ENCODE peak calls at places on chromosomes 11 and 22, in nine cellular contexts. X is right lobe of liver; G is GM23248; Z is astrocyte of the spinal cord; R is breast epithelium; V is HCT116; U is body of pancreas; K is CD8-positive, alpha-beta memory T cell; W is AG10803. P is an unnamed sample.

GRCh38 chr22:19995611-19996339 is 20.8 kb downstream of the ARVCF start:
- DNase-seq in R (peak; percentile 59), K (no peak), G (no peak), X (no peak), W (peak; percentile 79), Z (no peak), U (no peak), V (no peak), P (no peak)

GRCh38 chr11:45924036-45924915 is 1.8 kb downstream of the LARGE2 start:
- DNase-seq in X (no peak), V (no peak), G (no peak), U (no peak), R (peak; percentile 21), W (no peak), Z (no peak), K (no peak), P (no peak)

GRCh38 chr11:109547356-109548027 is 125.5 kb downstream of the C11orf87 start:
- DNase-seq in U (no peak), K (no peak), X (no peak), V (no peak), Z (peak; percentile 75), R (no peak), G (peak; percentile 76), W (peak; percentile 94), P (no peak)

GRCh38 chr22:27798526-27799333 is 2.8 kb downstream of the MN1 start:
- DNase-seq in K (no peak), Z (peak; percentile 48), W (no peak), V (no peak), U (no peak), R (no peak), G (no peak), X (no peak), P (no peak)

GRCh38 chr22:27476729-27477128 is 324.8 kb downstream of the MN1 start:
- DNase-seq in R (peak; percentile 27), K (no peak), Z (peak; percentile 76), G (peak; percentile 94), V (peak; percentile 53), X (no peak), W (peak; percentile 67), U (no peak), P (no peak)

GRCh38 chr11:116357769-116358544 is 414.8 kb downstream of the BUD13 start:
- DNase-seq in U (no peak), X (no peak), K (no peak), G (peak; percentile 18), W (no peak), Z (no peak), R (no peak), V (peak; percentile 37), P (no peak)

GRCh38 chr11:31355131-31355530 is 14.4 kb downstream of the DCDC1 start:
- DNase-seq in G (peak; percentile 36), R (no peak), K (no peak), X (no peak), Z (no peak), U (no peak), V (no peak), W (peak; percentile 22), P (no peak)

GRCh38 chr11:8011981-8012444 is 24.9 kb downstream of the EIF3F start:
- DNase-seq in U (no peak), W (peak; percentile 90), G (peak; percentile 95), Z (peak; percentile 88), K (no peak), V (no peak), X (no peak), R (no peak), P (no peak)

GRCh38 chr11:39651857-39652461 is 1807.5 kb downstream of the LRRC4C start:
- DNase-seq in V (no peak), W (no peak), G (no peak), K (no peak), U (no peak), R (no peak), X (no peak), Z (no peak), P (no peak)

GRCh38 chr22:26763633-26764295 is 106.4 kb downstream of the MIAT start:
- DNase-seq in V (no peak), U (no peak), Z (no peak), R (no peak), K (no peak), X (peak; percentile 30), W (peak; percentile 83), G (peak; percentile 76), P (no peak)

GRCh38 chr11:57207160-57207559 is 25.4 kb downstream of the LRRC55 start:
- DNase-seq in R (no peak), G (no peak), K (no peak), V (no peak), U (no peak), X (no peak), Z (no peak), W (no peak), P (no peak)

GRCh38 chr22:40578171-40578570 is 58.3 kb downstream of the MRTFA start:
- DNase-seq in Z (no peak), W (no peak), X (no peak), R (no peak), U (no peak), K (no peak), V (no peak), G (no peak), P (no peak)

GRCh38 chr11:4559527-4560440 is 14.8 kb downstream of the OR52M1 start:
- DNase-seq in V (no peak), K (no peak), W (no peak), U (peak; percentile 37), R (no peak), X (no peak), G (no peak), Z (no peak), P (no peak)

GRCh38 chr11:119673389-119674336 is 55.3 kb downstream of the NECTIN1 start:
- DNase-seq in K (no peak), Z (no peak), X (peak; percentile 57), U (peak; percentile 30), V (no peak), W (no peak), G (no peak), R (no peak), P (no peak)

GRCh38 chr11:66488957-66489356 is 8.7 kb downstream of the DPP3 start:
- DNase-seq in X (no peak), G (no peak), W (no peak), K (no peak), R (no peak), V (no peak), Z (no peak), U (no peak), P (no peak)

GRCh38 chr11:60891103-60891741 is 15.2 kb downstream of the PRPF19 start:
- DNase-seq in G (no peak), R (no peak), V (no peak), K (no peak), W (no peak), U (no peak), X (no peak), Z (no peak), P (no peak)

GRCh38 chr11:110367571-110367970 is 62.2 kb upstream of the FDX1 start:
- DNase-seq in Z (no peak), U (no peak), W (no peak), K (no peak), X (no peak), G (peak; percentile 30), R (no peak), V (no peak), P (no peak)

GRCh38 chr22:17946691-17947367 is 77.5 kb downstream of the MICAL3 start:
- DNase-seq in W (no peak), X (no peak), K (no peak), V (no peak), G (no peak), R (no peak), Z (no peak), U (no peak), P (no peak)

GRCh38 chr22:32590556-32590955 is 115.9 kb downstream of the FBXO7 start:
- DNase-seq in G (peak; percentile 80), Z (peak; percentile 4), V (no peak), W (peak; percentile 78), X (no peak), U (no peak), K (no peak), R (no peak), P (no peak)

GRCh38 chr22:50307891-50308596 is 598 bp upstream of the PLXNB2 start:
- DNase-seq in U (no peak), X (peak; percentile 42), W (no peak), K (no peak), R (peak; percentile 27), G (peak; percentile 33), Z (no peak), V (no peak), P (no peak)

GRCh38 chr22:50305658-50306566 is 1.5 kb downstream of the PLXNB2 start:
- DNase-seq in V (peak; percentile 66), U (peak; percentile 90), K (no peak), X (peak; percentile 90), G (peak; percentile 98), W (peak; percentile 98), R (peak; percentile 94), Z (peak; percentile 89), P (no peak)

GRCh38 chr22:50305393-50305657 is 2.1 kb downstream of the PLXNB2 start:
- DNase-seq in V (no peak), U (no peak), K (no peak), X (no peak), G (no peak), W (no peak), R (no peak), Z (no peak), P (no peak)

GRCh38 chr22:50308597-50308935 is 1.1 kb upstream of the PLXNB2 start:
- DNase-seq in R (peak; percentile 68), U (peak; percentile 82), K (no peak), X (peak; percentile 80), W (peak; percentile 88), G (peak; percentile 58), V (no peak), Z (no peak), P (no peak)

GRCh38 chr22:50306753-50307749 is at the start of gene PLXNB2:
- DNase-seq in K (no peak), Z (peak; percentile 84), W (peak; percentile 86), G (peak; percentile 88), V (peak; percentile 56), X (peak; percentile 84), R (peak; percentile 80), U (peak; percentile 85), P (no peak)
- H3K4me3 ChIP-seq in K (no peak within 1 kb of the TSS), Z (peak within 1 kb of the TSS; percentile 78), W (peak within 1 kb of the TSS; percentile 94), G (peak within 1 kb of the TSS; percentile 92), V (peak within 1 kb of the TSS; percentile 70), X (peak within 1 kb of the TSS; percentile 88), R (peak within 1 kb of the TSS; percentile 90), U (peak within 1 kb of the TSS; percentile 87), P (peak within 1 kb of the TSS; percentile 42)

GRCh38 chr11:118314985-118315384 is 10.5 kb downstream of the CD3E start:
- DNase-seq in Z (no peak), W (no peak), R (no peak), V (no peak), U (no peak), X (no peak), K (no peak), G (no peak), P (no peak)
- H3K4me3 ChIP-seq in Z (no peak overlapping the region), W (no peak overlapping the region), R (no peak overlapping the region), V (no peak overlapping the region), U (no peak overlapping the region), X (no peak overlapping the region), K (peak overlapping the region; percentile 2), G (no peak overlapping the region), P (no peak overlapping the region)

GRCh38 chr11:107928767-107929507 is 689 bp downstream of the RAB39A start:
- DNase-seq in V (no peak), X (peak; percentile 19), U (peak; percentile 20), R (no peak), K (no peak), G (no peak), Z (no peak), W (no peak), P (no peak)
- H3K4me3 ChIP-seq in V (no peak overlapping the region), X (peak overlapping the region; percentile 35), U (peak overlapping the region; percentile 27), R (peak overlapping the region; percentile 50), K (no peak overlapping the region), G (peak overlapping the region; percentile 41), Z (peak overlapping the region; percentile 37), W (peak overlapping the region; percentile 40), P (peak overlapping the region; percentile 48)

GRCh38 chr22:23837496-23837859 is 1.3 kb downstream of the DERL3 start:
- DNase-seq in G (no peak), Z (no peak), X (peak; percentile 27), K (no peak), W (no peak), U (no peak), R (no peak), V (no peak), P (no peak)
- H3K4me3 ChIP-seq in G (no peak overlapping the region), Z (no peak overlapping the region), X (no peak overlapping the region), K (no peak overlapping the region), W (no peak overlapping the region), U (peak overlapping the region; percentile 44), R (peak overlapping the region; percentile 43), V (no peak overlapping the region), P (no peak overlapping the region)